ENCODE peak calls at places on chromosomes 1 and 21, in nine cellular contexts. One of them, this sample, is unnamed.

GRCh38 chr1:45089711-45090110 is 77.7 kb downstream of the UROD start:
- DNase-seq in tibial nerve: no peak
- DNase-seq in ovary: no peak
- DNase-seq in type B pancreatic cell: no peak
- DNase-seq in right atrium auricular region: no peak
- DNase-seq in effector memory CD8-positive, alpha-beta T cell: no peak
- DNase-seq in kidney: no peak
- DNase-seq in nucleus accumbens: no peak
- DNase-seq in stimulated activated CD8-positive, alpha-beta memory T cell treated with anti-CD3 and anti-CD28 coated beads, Interleukin-7, amount 100 ng/mL, for 1 hour: no peak
- DNase-seq in this sample: no peak

GRCh38 chr1:143720087-143721023 is 251.4 kb downstream of the FAM72C start:
- DNase-seq in nucleus accumbens: no peak
- DNase-seq in ovary: peak
- DNase-seq in kidney: peak
- DNase-seq in effector memory CD8-positive, alpha-beta T cell: no peak
- DNase-seq in tibial nerve: no peak
- DNase-seq in stimulated activated CD8-positive, alpha-beta memory T cell treated with anti-CD3 and anti-CD28 coated beads, Interleukin-7, amount 100 ng/mL, for 1 hour: no peak
- DNase-seq in type B pancreatic cell: no peak
- DNase-seq in right atrium auricular region: no peak
- DNase-seq in this sample: no peak

GRCh38 chr1:94527447-94528031 is 14.0 kb downstream of the F3 start:
- DNase-seq in nucleus accumbens: no peak
- DNase-seq in right atrium auricular region: no peak
- DNase-seq in ovary: no peak
- DNase-seq in kidney: no peak
- DNase-seq in tibial nerve: no peak
- DNase-seq in stimulated activated CD8-positive, alpha-beta memory T cell treated with anti-CD3 and anti-CD28 coated beads, Interleukin-7, amount 100 ng/mL, for 1 hour: no peak
- DNase-seq in type B pancreatic cell: no peak
- DNase-seq in effector memory CD8-positive, alpha-beta T cell: no peak
- DNase-seq in this sample: no peak

GRCh38 chr21:41227357-41228005 is 59.5 kb downstream of the BACE2 start:
- DNase-seq in ovary: no peak
- DNase-seq in kidney: no peak
- DNase-seq in stimulated activated CD8-positive, alpha-beta memory T cell treated with anti-CD3 and anti-CD28 coated beads, Interleukin-7, amount 100 ng/mL, for 1 hour: no peak
- DNase-seq in tibial nerve: no peak
- DNase-seq in nucleus accumbens: no peak
- DNase-seq in effector memory CD8-positive, alpha-beta T cell: no peak
- DNase-seq in type B pancreatic cell: no peak
- DNase-seq in right atrium auricular region: no peak
- DNase-seq in this sample: no peak

GRCh38 chr1:62207187-62207586 is 12.5 kb downstream of the L1TD1 start:
- DNase-seq in tibial nerve: no peak
- DNase-seq in right atrium auricular region: no peak
- DNase-seq in kidney: no peak
- DNase-seq in ovary: no peak
- DNase-seq in nucleus accumbens: no peak
- DNase-seq in type B pancreatic cell: no peak
- DNase-seq in stimulated activated CD8-positive, alpha-beta memory T cell treated with anti-CD3 and anti-CD28 coated beads, Interleukin-7, amount 100 ng/mL, for 1 hour: no peak
- DNase-seq in effector memory CD8-positive, alpha-beta T cell: no peak
- DNase-seq in this sample: no peak

GRCh38 chr1:221778535-221779142 is 36.8 kb upstream of the DUSP10 start:
- DNase-seq in tibial nerve: no peak
- DNase-seq in ovary: no peak
- DNase-seq in stimulated activated CD8-positive, alpha-beta memory T cell treated with anti-CD3 and anti-CD28 coated beads, Interleukin-7, amount 100 ng/mL, for 1 hour: no peak
- DNase-seq in right atrium auricular region: no peak
- DNase-seq in kidney: no peak
- DNase-seq in type B pancreatic cell: no peak
- DNase-seq in nucleus accumbens: no peak
- DNase-seq in effector memory CD8-positive, alpha-beta T cell: peak
- DNase-seq in this sample: no peak

GRCh38 chr1:155323729-155324040 is 3.0 kb downstream of the RUSC1 start:
- DNase-seq in right atrium auricular region: peak
- DNase-seq in stimulated activated CD8-positive, alpha-beta memory T cell treated with anti-CD3 and anti-CD28 coated beads, Interleukin-7, amount 100 ng/mL, for 1 hour: peak
- DNase-seq in kidney: peak
- DNase-seq in nucleus accumbens: peak
- DNase-seq in tibial nerve: peak
- DNase-seq in type B pancreatic cell: peak
- DNase-seq in ovary: peak
- DNase-seq in effector memory CD8-positive, alpha-beta T cell: peak
- DNase-seq in this sample: peak

GRCh38 chr21:44617071-44617501 is 5.2 kb downstream of the KRTAP10-8 start:
- DNase-seq in right atrium auricular region: peak
- DNase-seq in tibial nerve: no peak
- DNase-seq in kidney: peak
- DNase-seq in type B pancreatic cell: no peak
- DNase-seq in ovary: no peak
- DNase-seq in stimulated activated CD8-positive, alpha-beta memory T cell treated with anti-CD3 and anti-CD28 coated beads, Interleukin-7, amount 100 ng/mL, for 1 hour: no peak
- DNase-seq in nucleus accumbens: no peak
- DNase-seq in effector memory CD8-positive, alpha-beta T cell: no peak
- DNase-seq in this sample: no peak

GRCh38 chr1:214379254-214379970 is 98.5 kb downstream of the SMYD2 start:
- DNase-seq in right atrium auricular region: no peak
- DNase-seq in type B pancreatic cell: no peak
- DNase-seq in effector memory CD8-positive, alpha-beta T cell: no peak
- DNase-seq in ovary: no peak
- DNase-seq in kidney: no peak
- DNase-seq in stimulated activated CD8-positive, alpha-beta memory T cell treated with anti-CD3 and anti-CD28 coated beads, Interleukin-7, amount 100 ng/mL, for 1 hour: no peak
- DNase-seq in nucleus accumbens: no peak
- DNase-seq in tibial nerve: no peak
- DNase-seq in this sample: no peak

GRCh38 chr1:162357681-162358266 is 18.9 kb downstream of the SPATA46 start:
- DNase-seq in ovary: no peak
- DNase-seq in stimulated activated CD8-positive, alpha-beta memory T cell treated with anti-CD3 and anti-CD28 coated beads, Interleukin-7, amount 100 ng/mL, for 1 hour: no peak
- DNase-seq in nucleus accumbens: no peak
- DNase-seq in right atrium auricular region: no peak
- DNase-seq in type B pancreatic cell: no peak
- DNase-seq in tibial nerve: no peak
- DNase-seq in effector memory CD8-positive, alpha-beta T cell: no peak
- DNase-seq in kidney: no peak
- DNase-seq in this sample: no peak

GRCh38 chr1:228367798-228368791 is 38.5 kb downstream of the TRIM11 start:
- DNase-seq in tibial nerve: no peak
- DNase-seq in stimulated activated CD8-positive, alpha-beta memory T cell treated with anti-CD3 and anti-CD28 coated beads, Interleukin-7, amount 100 ng/mL, for 1 hour: no peak
- DNase-seq in right atrium auricular region: no peak
- DNase-seq in nucleus accumbens: no peak
- DNase-seq in ovary: peak
- DNase-seq in type B pancreatic cell: no peak
- DNase-seq in kidney: peak
- DNase-seq in effector memory CD8-positive, alpha-beta T cell: no peak
- DNase-seq in this sample: no peak

GRCh38 chr1:153364766-153365678 is 7.4 kb downstream of the S100A9 start:
- DNase-seq in stimulated activated CD8-positive, alpha-beta memory T cell treated with anti-CD3 and anti-CD28 coated beads, Interleukin-7, amount 100 ng/mL, for 1 hour: no peak
- DNase-seq in kidney: no peak
- DNase-seq in ovary: no peak
- DNase-seq in nucleus accumbens: no peak
- DNase-seq in effector memory CD8-positive, alpha-beta T cell: no peak
- DNase-seq in right atrium auricular region: peak
- DNase-seq in tibial nerve: no peak
- DNase-seq in type B pancreatic cell: no peak
- DNase-seq in this sample: no peak

GRCh38 chr1:193700710-193701355 is 514.4 kb upstream of the B3GALT2 start:
- DNase-seq in nucleus accumbens: no peak
- DNase-seq in ovary: no peak
- DNase-seq in right atrium auricular region: no peak
- DNase-seq in effector memory CD8-positive, alpha-beta T cell: no peak
- DNase-seq in tibial nerve: no peak
- DNase-seq in kidney: no peak
- DNase-seq in type B pancreatic cell: no peak
- DNase-seq in stimulated activated CD8-positive, alpha-beta memory T cell treated with anti-CD3 and anti-CD28 coated beads, Interleukin-7, amount 100 ng/mL, for 1 hour: no peak
- DNase-seq in this sample: no peak

GRCh38 chr1:8134546-8135235 is 108.6 kb upstream of the ERRFI1 start:
- DNase-seq in right atrium auricular region: no peak
- DNase-seq in tibial nerve: no peak
- DNase-seq in nucleus accumbens: no peak
- DNase-seq in effector memory CD8-positive, alpha-beta T cell: no peak
- DNase-seq in stimulated activated CD8-positive, alpha-beta memory T cell treated with anti-CD3 and anti-CD28 coated beads, Interleukin-7, amount 100 ng/mL, for 1 hour: no peak
- DNase-seq in ovary: no peak
- DNase-seq in type B pancreatic cell: no peak
- DNase-seq in kidney: no peak
- DNase-seq in this sample: no peak

GRCh38 chr1:77014396-77014795 is 147.1 kb downstream of the ST6GALNAC5 start:
- DNase-seq in stimulated activated CD8-positive, alpha-beta memory T cell treated with anti-CD3 and anti-CD28 coated beads, Interleukin-7, amount 100 ng/mL, for 1 hour: no peak
- DNase-seq in ovary: no peak
- DNase-seq in tibial nerve: no peak
- DNase-seq in effector memory CD8-positive, alpha-beta T cell: no peak
- DNase-seq in kidney: no peak
- DNase-seq in right atrium auricular region: no peak
- DNase-seq in type B pancreatic cell: no peak
- DNase-seq in nucleus accumbens: no peak
- DNase-seq in this sample: no peak

GRCh38 chr1:236078988-236079387 is 14.1 kb upstream of the NID1 start:
- DNase-seq in right atrium auricular region: no peak
- DNase-seq in stimulated activated CD8-positive, alpha-beta memory T cell treated with anti-CD3 and anti-CD28 coated beads, Interleukin-7, amount 100 ng/mL, for 1 hour: no peak
- DNase-seq in ovary: no peak
- DNase-seq in kidney: no peak
- DNase-seq in tibial nerve: no peak
- DNase-seq in nucleus accumbens: no peak
- DNase-seq in effector memory CD8-positive, alpha-beta T cell: no peak
- DNase-seq in type B pancreatic cell: no peak
- DNase-seq in this sample: no peak

GRCh38 chr1:226738995-226739695 is at the start of gene ITPKB:
- DNase-seq in kidney: peak
- DNase-seq in type B pancreatic cell: no peak
- DNase-seq in nucleus accumbens: no peak
- DNase-seq in tibial nerve: peak
- DNase-seq in stimulated activated CD8-positive, alpha-beta memory T cell treated with anti-CD3 and anti-CD28 coated beads, Interleukin-7, amount 100 ng/mL, for 1 hour: no peak
- DNase-seq in effector memory CD8-positive, alpha-beta T cell: peak
- DNase-seq in right atrium auricular region: no peak
- DNase-seq in ovary: peak
- DNase-seq in this sample: peak

GRCh38 chr21:15775981-15776380 is 46.2 kb downstream of the USP25 start:
- DNase-seq in type B pancreatic cell: no peak
- DNase-seq in tibial nerve: no peak
- DNase-seq in kidney: no peak
- DNase-seq in nucleus accumbens: no peak
- DNase-seq in ovary: no peak
- DNase-seq in stimulated activated CD8-positive, alpha-beta memory T cell treated with anti-CD3 and anti-CD28 coated beads, Interleukin-7, amount 100 ng/mL, for 1 hour: no peak
- DNase-seq in right atrium auricular region: no peak
- DNase-seq in effector memory CD8-positive, alpha-beta T cell: no peak
- DNase-seq in this sample: no peak

GRCh38 chr1:184788970-184789369 is 34.3 kb upstream of the EDEM3 start:
- DNase-seq in ovary: no peak
- DNase-seq in type B pancreatic cell: no peak
- DNase-seq in right atrium auricular region: no peak
- DNase-seq in tibial nerve: no peak
- DNase-seq in kidney: no peak
- DNase-seq in effector memory CD8-positive, alpha-beta T cell: no peak
- DNase-seq in nucleus accumbens: no peak
- DNase-seq in stimulated activated CD8-positive, alpha-beta memory T cell treated with anti-CD3 and anti-CD28 coated beads, Interleukin-7, amount 100 ng/mL, for 1 hour: no peak
- DNase-seq in this sample: no peak

GRCh38 chr1:98049370-98050115 is 128.7 kb upstream of the DPYD start:
- DNase-seq in kidney: peak
- DNase-seq in type B pancreatic cell: peak
- DNase-seq in nucleus accumbens: no peak
- DNase-seq in ovary: no peak
- DNase-seq in right atrium auricular region: no peak
- DNase-seq in effector memory CD8-positive, alpha-beta T cell: no peak
- DNase-seq in tibial nerve: no peak
- DNase-seq in stimulated activated CD8-positive, alpha-beta memory T cell treated with anti-CD3 and anti-CD28 coated beads, Interleukin-7, amount 100 ng/mL, for 1 hour: no peak
- DNase-seq in this sample: no peak

GRCh38 chr1:159900086-159900680 is at the start of gene CFAP45:
- DNase-seq in tibial nerve: peak
- DNase-seq in kidney: peak
- DNase-seq in stimulated activated CD8-positive, alpha-beta memory T cell treated with anti-CD3 and anti-CD28 coated beads, Interleukin-7, amount 100 ng/mL, for 1 hour: no peak
- DNase-seq in nucleus accumbens: no peak
- DNase-seq in ovary: peak
- DNase-seq in right atrium auricular region: peak
- DNase-seq in effector memory CD8-positive, alpha-beta T cell: no peak
- DNase-seq in type B pancreatic cell: peak
- DNase-seq in this sample: no peak

GRCh38 chr1:40651138-40651857 is 14.2 kb downstream of the RIMS3 start:
- DNase-seq in effector memory CD8-positive, alpha-beta T cell: no peak
- DNase-seq in kidney: no peak
- DNase-seq in type B pancreatic cell: no peak
- DNase-seq in right atrium auricular region: no peak
- DNase-seq in ovary: no peak
- DNase-seq in nucleus accumbens: no peak
- DNase-seq in stimulated activated CD8-positive, alpha-beta memory T cell treated with anti-CD3 and anti-CD28 coated beads, Interleukin-7, amount 100 ng/mL, for 1 hour: no peak
- DNase-seq in tibial nerve: no peak
- DNase-seq in this sample: no peak

This sample was measured in naive thymus-derived CD4-positive, alpha-beta T cell.